ENCODE peak calls at places on chromosomes 6 and 20, in ten cellular contexts. E, O, V, G, D, R, H, U, B and Z are unnamed samples.

GRCh38 chr6:34343823-34344222 is 48.6 kb downstream of the NUDT3 start:
- DNase-seq in U (no peak), R (no peak), D (no peak), B (no peak), G (no peak), H (no peak), V (no peak), O (no peak), E (no peak), Z (no peak)

GRCh38 chr6:108596947-108597346 is 36.2 kb downstream of the FOXO3 start:
- DNase-seq in G (no peak), U (no peak), B (no peak), E (no peak), R (no peak), D (no peak), H (no peak), V (no peak), O (no peak), Z (no peak)

GRCh38 chr6:43096451-43097097 is 20.5 kb downstream of the PTK7 start:
- DNase-seq in B (no peak), D (no peak), U (peak; percentile 98), E (no peak), O (peak; percentile 84), G (no peak), V (peak; percentile 44), R (no peak), H (peak; percentile 43), Z (no peak)

GRCh38 chr6:77034161-77034560 is 429.1 kb downstream of the HTR1B start:
- DNase-seq in R (peak; percentile 84), G (peak; percentile 46), B (no peak), E (no peak), U (no peak), H (no peak), V (no peak), O (no peak), D (no peak), Z (peak; percentile 27)

GRCh38 chr6:31706599-31706998 is at the start of gene LY6G6F:
- DNase-seq in H (peak; percentile 75), E (no peak), D (no peak), G (no peak), O (no peak), R (no peak), B (peak; percentile 62), U (no peak), V (no peak), Z (no peak)

GRCh38 chr20:62818592-62819493 is 2.0 kb downstream of the COL9A3 start:
- DNase-seq in U (peak; percentile 50), D (peak; percentile 58), B (peak; percentile 94), V (no peak), H (no peak), R (peak; percentile 57), G (no peak), E (no peak), O (no peak), Z (no peak)

GRCh38 chr6:117441824-117442264 is 16.1 kb upstream of the ROS1 start:
- DNase-seq in V (no peak), U (peak; percentile 90), H (no peak), E (no peak), B (no peak), R (no peak), O (no peak), D (no peak), G (no peak), Z (no peak)

GRCh38 chr6:139640911-139641310 is 266.5 kb upstream of the CITED2 start:
- DNase-seq in V (no peak), O (no peak), D (no peak), U (no peak), G (no peak), B (no peak), H (no peak), E (no peak), R (no peak), Z (no peak)

GRCh38 chr20:62875419-62876355 is 14.1 kb upstream of the TCFL5 start:
- DNase-seq in V (peak; percentile 84), B (peak; percentile 95), R (peak; percentile 40), G (peak; percentile 14), H (peak; percentile 91), O (no peak), E (no peak), D (peak; percentile 81), U (peak; percentile 74), Z (no peak)

GRCh38 chr20:18774207-18774606 is 39.4 kb upstream of the SCP2D1 start:
- DNase-seq in D (no peak), E (no peak), G (no peak), V (no peak), B (no peak), H (no peak), O (no peak), R (no peak), U (no peak), Z (no peak)

GRCh38 chr6:77019081-77019480 is 444.2 kb downstream of the HTR1B start:
- DNase-seq in E (no peak), G (no peak), U (no peak), B (no peak), O (no peak), V (no peak), D (no peak), R (no peak), H (no peak), Z (no peak)

GRCh38 chr20:59831901-59832240 is 101.6 kb downstream of the SYCP2 start:
- DNase-seq in V (peak; percentile 24), O (no peak), U (no peak), H (no peak), R (no peak), D (no peak), G (no peak), B (no peak), E (peak; percentile 39), Z (no peak)

GRCh38 chr6:168121308-168121665 is 42.3 kb upstream of the FRMD1 start:
- DNase-seq in H (no peak), V (peak; percentile 61), R (no peak), B (no peak), G (no peak), E (peak; percentile 35), O (no peak), U (no peak), D (no peak), Z (no peak)

GRCh38 chr20:34262488-34263288 is 21.5 kb downstream of the ASIP start:
- DNase-seq in H (peak; percentile 50), D (no peak), E (no peak), V (no peak), B (no peak), G (no peak), R (no peak), U (no peak), O (no peak), Z (no peak)

GRCh38 chr20:5654557-5654956 is 95.6 kb upstream of the SHLD1 start:
- DNase-seq in O (no peak), G (no peak), B (no peak), E (no peak), V (no peak), D (no peak), H (peak; percentile 48), R (no peak), U (peak; percentile 99), Z (no peak)

GRCh38 chr20:20814685-20815084 is 102.2 kb upstream of the RALGAPA2 start:
- DNase-seq in E (peak; percentile 54), G (no peak), D (no peak), O (no peak), H (no peak), R (no peak), U (no peak), B (no peak), V (no peak), Z (no peak)

GRCh38 chr20:17873410-17874270 is 95.0 kb downstream of the SNX5 start:
- DNase-seq in U (no peak), O (peak; percentile 84), H (no peak), R (peak; percentile 47), V (peak; percentile 79), G (no peak), E (no peak), D (peak; percentile 89), B (peak; percentile 89), Z (no peak)

GRCh38 chr6:36329798-36330291 is 6.8 kb downstream of the BNIP5 start:
- DNase-seq in G (no peak), H (peak; percentile 28), O (no peak), E (peak; percentile 58), D (no peak), V (no peak), R (no peak), B (peak; percentile 41), U (no peak), Z (no peak)

DNA sequence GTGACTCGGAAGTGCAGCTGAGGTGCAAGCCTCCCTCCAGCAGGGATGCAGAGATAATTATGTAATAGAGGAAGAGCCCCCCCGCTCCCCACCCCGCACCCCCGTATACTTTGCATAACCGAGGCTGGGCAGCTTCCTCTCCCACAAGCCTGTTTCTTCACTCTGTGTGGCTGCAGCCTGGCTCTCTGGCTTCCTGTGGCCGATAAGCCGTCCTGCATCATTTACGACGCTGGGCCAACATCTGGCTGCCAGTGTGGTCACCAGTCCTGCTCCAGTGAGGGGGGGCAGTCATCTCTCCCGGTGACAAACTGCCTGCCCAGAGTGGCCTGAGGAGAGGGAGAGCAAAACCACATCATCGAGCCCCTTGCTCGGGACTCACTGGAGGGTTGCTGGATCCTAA is 59.2 kb downstream of the RBM38 start:
- DNase-seq in V (peak; percentile 94), U (no peak), O (peak; percentile 90), R (no peak), D (peak; percentile 41), E (no peak), H (peak; percentile 68), B (peak; percentile 57), G (no peak), Z (no peak)
- H3K27me3 ChIP-seq in V (no peaks in the 10 kb centered on the region), U (peaks cover 83% of the 10 kb centered on the region), O (peaks cover 16% of the 10 kb centered on the region), R (no peaks in the 10 kb centered on the region), D (no peaks in the 10 kb centered on the region), E (peaks cover 3% of the 10 kb centered on the region), H (no peaks in the 10 kb centered on the region), B (no peaks in the 10 kb centered on the region), G (no peaks in the 10 kb centered on the region), Z (no peaks in the 10 kb centered on the region)

DNA sequence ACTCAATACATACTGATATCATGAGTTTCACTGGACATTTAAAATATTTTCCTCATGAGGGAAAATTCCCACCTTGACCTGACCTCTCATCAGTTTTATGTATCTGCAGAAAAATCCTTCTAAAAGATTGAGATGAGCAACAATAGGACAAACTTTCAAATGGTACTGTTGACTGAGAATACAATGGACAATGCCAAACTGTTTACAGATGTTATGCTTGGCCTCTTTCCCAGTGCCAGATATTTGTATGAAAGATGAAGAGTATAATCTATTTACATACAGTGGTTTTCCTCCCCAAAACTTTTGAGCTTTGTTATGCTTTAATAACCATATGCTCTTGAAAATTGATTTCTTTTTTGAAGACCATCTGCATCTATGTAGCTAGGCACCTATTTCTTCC is 245.1 kb upstream of the RSPO3 start:
- DNase-seq in R (no peak), D (no peak), H (no peak), B (no peak), V (no peak), U (no peak), O (no peak), E (no peak), G (no peak), Z (no peak)
- H3K36me3 ChIP-seq in R (no peaks in the 10 kb centered on the region), D (no peaks in the 10 kb centered on the region), H (no peaks in the 10 kb centered on the region), B (no peaks in the 10 kb centered on the region), V (no peaks in the 10 kb centered on the region), U (no peaks in the 10 kb centered on the region), O (no peaks in the 10 kb centered on the region), E (no peaks in the 10 kb centered on the region), G (no peaks in the 10 kb centered on the region), Z (no peaks in the 10 kb centered on the region)

GRCh38 chr20:51360451-51361230 is 181.9 kb downstream of the NFATC2 start:
- DNase-seq in D (no peak), V (peak; percentile 41), R (no peak), H (no peak), G (no peak), O (no peak), U (peak; percentile 90), E (no peak), B (no peak), Z (no peak)
- H3K27me3 ChIP-seq in D (peaks cover 2% of the 10 kb centered on the region), V (no peaks in the 10 kb centered on the region), R (no peaks in the 10 kb centered on the region), H (peaks cover 5% of the 10 kb centered on the region), G (no peaks in the 10 kb centered on the region), O (no peaks in the 10 kb centered on the region), U (no peaks in the 10 kb centered on the region), E (no peaks in the 10 kb centered on the region), B (no peaks in the 10 kb centered on the region), Z (no peaks in the 10 kb centered on the region)

GRCh38 chr20:35910254-35910653 is 44.0 kb downstream of the SCAND1 start:
- DNase-seq in H (no peak), G (no peak), U (no peak), R (no peak), D (no peak), B (no peak), V (no peak), O (no peak), E (no peak), Z (no peak)
- H3K36me3 ChIP-seq in H (peaks cover 37% of the 10 kb centered on the region), G (peaks cover 63% of the 10 kb centered on the region), U (peaks cover 6% of the 10 kb centered on the region), R (peaks cover 13% of the 10 kb centered on the region), D (peaks cover 4% of the 10 kb centered on the region), B (peaks cover 11% of the 10 kb centered on the region), V (peaks cover 30% of the 10 kb centered on the region), O (no peaks in the 10 kb centered on the region), E (peaks cover 9% of the 10 kb centered on the region), Z (peaks cover 5% of the 10 kb centered on the region)